ENCODE peak calls at places on chromosome 14, in six cellular contexts. One of them, this sample, is unnamed.

GRCh38 chr14:33745163-33745562 is 205.7 kb downstream of the EGLN3 start:
- DNase-seq in foreskin melanocyte: no peak
- DNase-seq in HS-5: no peak
- DNase-seq in activated T-cell treated with anti-CD3 and anti-CD28 coated beads, Interleukin-2, amount 50 U/mL, for 72 hours: no peak
- DNase-seq in upper lobe of right lung: no peak
- DNase-seq in activated CD4-positive, alpha-beta T cell treated with anti-CD3 and anti-CD28 coated beads, Interleukin-2, amount 50 U/mL, for 1 hour: no peak
- DNase-seq in this sample: no peak

GRCh38 chr14:22375321-22375930 is 213.6 kb downstream of the DAD1 start:
- DNase-seq in activated T-cell treated with anti-CD3 and anti-CD28 coated beads, Interleukin-2, amount 50 U/mL, for 72 hours: no peak
- DNase-seq in HS-5: no peak
- DNase-seq in activated CD4-positive, alpha-beta T cell treated with anti-CD3 and anti-CD28 coated beads, Interleukin-2, amount 50 U/mL, for 1 hour: no peak
- DNase-seq in foreskin melanocyte: no peak
- DNase-seq in upper lobe of right lung: no peak
- DNase-seq in this sample: peak

GRCh38 chr14:32022938-32023466 is 54.1 kb upstream of the ARHGAP5 start:
- DNase-seq in foreskin melanocyte: no peak
- DNase-seq in HS-5: no peak
- DNase-seq in upper lobe of right lung: no peak
- DNase-seq in activated CD4-positive, alpha-beta T cell treated with anti-CD3 and anti-CD28 coated beads, Interleukin-2, amount 50 U/mL, for 1 hour: no peak
- DNase-seq in activated T-cell treated with anti-CD3 and anti-CD28 coated beads, Interleukin-2, amount 50 U/mL, for 72 hours: no peak
- DNase-seq in this sample: no peak

GRCh38 chr14:28763914-28764848 is 2.4 kb upstream of the FOXG1 start:
- DNase-seq in activated CD4-positive, alpha-beta T cell treated with anti-CD3 and anti-CD28 coated beads, Interleukin-2, amount 50 U/mL, for 1 hour: no peak
- DNase-seq in foreskin melanocyte: no peak
- DNase-seq in activated T-cell treated with anti-CD3 and anti-CD28 coated beads, Interleukin-2, amount 50 U/mL, for 72 hours: no peak
- DNase-seq in HS-5: no peak
- DNase-seq in upper lobe of right lung: no peak
- DNase-seq in this sample: no peak

GRCh38 chr14:72616294-72616693 is 277.6 kb downstream of the DPF3 start:
- DNase-seq in activated T-cell treated with anti-CD3 and anti-CD28 coated beads, Interleukin-2, amount 50 U/mL, for 72 hours: no peak
- DNase-seq in foreskin melanocyte: no peak
- DNase-seq in HS-5: no peak
- DNase-seq in activated CD4-positive, alpha-beta T cell treated with anti-CD3 and anti-CD28 coated beads, Interleukin-2, amount 50 U/mL, for 1 hour: no peak
- DNase-seq in upper lobe of right lung: no peak
- DNase-seq in this sample: no peak

GRCh38 chr14:64233791-64234190 is 60.4 kb downstream of the ESR2 start:
- DNase-seq in HS-5: no peak
- DNase-seq in activated T-cell treated with anti-CD3 and anti-CD28 coated beads, Interleukin-2, amount 50 U/mL, for 72 hours: no peak
- DNase-seq in foreskin melanocyte: no peak
- DNase-seq in activated CD4-positive, alpha-beta T cell treated with anti-CD3 and anti-CD28 coated beads, Interleukin-2, amount 50 U/mL, for 1 hour: no peak
- DNase-seq in upper lobe of right lung: no peak
- DNase-seq in this sample: no peak

GRCh38 chr14:77314043-77314442 is 6.6 kb downstream of the POMT2 start:
- DNase-seq in activated T-cell treated with anti-CD3 and anti-CD28 coated beads, Interleukin-2, amount 50 U/mL, for 72 hours: no peak
- DNase-seq in HS-5: peak
- DNase-seq in foreskin melanocyte: peak
- DNase-seq in upper lobe of right lung: no peak
- DNase-seq in activated CD4-positive, alpha-beta T cell treated with anti-CD3 and anti-CD28 coated beads, Interleukin-2, amount 50 U/mL, for 1 hour: no peak
- DNase-seq in this sample: peak

GRCh38 chr14:50954811-50955372 is 10.6 kb upstream of the PYGL start:
- DNase-seq in foreskin melanocyte: peak
- DNase-seq in upper lobe of right lung: no peak
- DNase-seq in HS-5: no peak
- DNase-seq in activated CD4-positive, alpha-beta T cell treated with anti-CD3 and anti-CD28 coated beads, Interleukin-2, amount 50 U/mL, for 1 hour: no peak
- DNase-seq in activated T-cell treated with anti-CD3 and anti-CD28 coated beads, Interleukin-2, amount 50 U/mL, for 72 hours: no peak
- DNase-seq in this sample: peak

GRCh38 chr14:26173581-26173980 is 424.3 kb downstream of the NOVA1 start:
- DNase-seq in HS-5: no peak
- DNase-seq in activated T-cell treated with anti-CD3 and anti-CD28 coated beads, Interleukin-2, amount 50 U/mL, for 72 hours: no peak
- DNase-seq in foreskin melanocyte: no peak
- DNase-seq in activated CD4-positive, alpha-beta T cell treated with anti-CD3 and anti-CD28 coated beads, Interleukin-2, amount 50 U/mL, for 1 hour: no peak
- DNase-seq in upper lobe of right lung: no peak
- DNase-seq in this sample: no peak

GRCh38 chr14:100850841-100851585 is 25.1 kb downstream of the MEG3 start:
- DNase-seq in upper lobe of right lung: peak
- DNase-seq in foreskin melanocyte: no peak
- DNase-seq in activated T-cell treated with anti-CD3 and anti-CD28 coated beads, Interleukin-2, amount 50 U/mL, for 72 hours: peak
- DNase-seq in HS-5: no peak
- DNase-seq in activated CD4-positive, alpha-beta T cell treated with anti-CD3 and anti-CD28 coated beads, Interleukin-2, amount 50 U/mL, for 1 hour: peak
- DNase-seq in this sample: no peak

GRCh38 chr14:74983343-74983742 is 19.4 kb upstream of the EIF2B2 start:
- DNase-seq in activated CD4-positive, alpha-beta T cell treated with anti-CD3 and anti-CD28 coated beads, Interleukin-2, amount 50 U/mL, for 1 hour: no peak
- DNase-seq in activated T-cell treated with anti-CD3 and anti-CD28 coated beads, Interleukin-2, amount 50 U/mL, for 72 hours: no peak
- DNase-seq in upper lobe of right lung: no peak
- DNase-seq in HS-5: no peak
- DNase-seq in foreskin melanocyte: no peak
- DNase-seq in this sample: no peak

GRCh38 chr14:93824518-93825234 is 36.4 kb upstream of the PRIMA1 start:
- DNase-seq in activated CD4-positive, alpha-beta T cell treated with anti-CD3 and anti-CD28 coated beads, Interleukin-2, amount 50 U/mL, for 1 hour: no peak
- DNase-seq in foreskin melanocyte: no peak
- DNase-seq in upper lobe of right lung: no peak
- DNase-seq in activated T-cell treated with anti-CD3 and anti-CD28 coated beads, Interleukin-2, amount 50 U/mL, for 72 hours: no peak
- DNase-seq in HS-5: no peak
- DNase-seq in this sample: no peak

GRCh38 chr14:20116748-20117147 is 6.2 kb downstream of the OR4K17 start:
- DNase-seq in activated T-cell treated with anti-CD3 and anti-CD28 coated beads, Interleukin-2, amount 50 U/mL, for 72 hours: no peak
- DNase-seq in foreskin melanocyte: no peak
- DNase-seq in activated CD4-positive, alpha-beta T cell treated with anti-CD3 and anti-CD28 coated beads, Interleukin-2, amount 50 U/mL, for 1 hour: no peak
- DNase-seq in upper lobe of right lung: no peak
- DNase-seq in HS-5: no peak
- DNase-seq in this sample: no peak

GRCh38 chr14:103123634-103124500 is 606 bp downstream of the TNFAIP2 start:
- DNase-seq in activated CD4-positive, alpha-beta T cell treated with anti-CD3 and anti-CD28 coated beads, Interleukin-2, amount 50 U/mL, for 1 hour: no peak
- DNase-seq in activated T-cell treated with anti-CD3 and anti-CD28 coated beads, Interleukin-2, amount 50 U/mL, for 72 hours: no peak
- DNase-seq in HS-5: no peak
- DNase-seq in foreskin melanocyte: no peak
- DNase-seq in upper lobe of right lung: no peak
- DNase-seq in this sample: no peak

GRCh38 chr14:70425349-70425748 is 8.5 kb upstream of the SYNJ2BP start:
- DNase-seq in activated T-cell treated with anti-CD3 and anti-CD28 coated beads, Interleukin-2, amount 50 U/mL, for 72 hours: no peak
- DNase-seq in foreskin melanocyte: no peak
- DNase-seq in upper lobe of right lung: no peak
- DNase-seq in activated CD4-positive, alpha-beta T cell treated with anti-CD3 and anti-CD28 coated beads, Interleukin-2, amount 50 U/mL, for 1 hour: no peak
- DNase-seq in HS-5: no peak
- DNase-seq in this sample: no peak

GRCh38 chr14:88631091-88631490 is 68.3 kb downstream of the ZC3H14 start:
- DNase-seq in foreskin melanocyte: no peak
- DNase-seq in activated CD4-positive, alpha-beta T cell treated with anti-CD3 and anti-CD28 coated beads, Interleukin-2, amount 50 U/mL, for 1 hour: no peak
- DNase-seq in activated T-cell treated with anti-CD3 and anti-CD28 coated beads, Interleukin-2, amount 50 U/mL, for 72 hours: no peak
- DNase-seq in upper lobe of right lung: no peak
- DNase-seq in HS-5: no peak
- DNase-seq in this sample: no peak

GRCh38 chr14:93086441-93087055 is 29.2 kb downstream of the ITPK1 start:
- DNase-seq in activated T-cell treated with anti-CD3 and anti-CD28 coated beads, Interleukin-2, amount 50 U/mL, for 72 hours: peak
- DNase-seq in HS-5: no peak
- DNase-seq in upper lobe of right lung: no peak
- DNase-seq in foreskin melanocyte: no peak
- DNase-seq in activated CD4-positive, alpha-beta T cell treated with anti-CD3 and anti-CD28 coated beads, Interleukin-2, amount 50 U/mL, for 1 hour: no peak
- DNase-seq in this sample: no peak

GRCh38 chr14:103561381-103562134 is 899 bp downstream of the BAG5 start:
- DNase-seq in upper lobe of right lung: peak
- DNase-seq in activated T-cell treated with anti-CD3 and anti-CD28 coated beads, Interleukin-2, amount 50 U/mL, for 72 hours: peak
- DNase-seq in HS-5: no peak
- DNase-seq in foreskin melanocyte: no peak
- DNase-seq in activated CD4-positive, alpha-beta T cell treated with anti-CD3 and anti-CD28 coated beads, Interleukin-2, amount 50 U/mL, for 1 hour: peak
- DNase-seq in this sample: no peak

GRCh38 chr14:53963491-53964227 is 7.0 kb upstream of the BMP4 start:
- DNase-seq in foreskin melanocyte: no peak
- DNase-seq in activated CD4-positive, alpha-beta T cell treated with anti-CD3 and anti-CD28 coated beads, Interleukin-2, amount 50 U/mL, for 1 hour: no peak
- DNase-seq in activated T-cell treated with anti-CD3 and anti-CD28 coated beads, Interleukin-2, amount 50 U/mL, for 72 hours: peak
- DNase-seq in HS-5: no peak
- DNase-seq in upper lobe of right lung: peak
- DNase-seq in this sample: no peak

GRCh38 chr14:59116984-59117415 is 71.5 kb upstream of the DAAM1 start:
- DNase-seq in activated CD4-positive, alpha-beta T cell treated with anti-CD3 and anti-CD28 coated beads, Interleukin-2, amount 50 U/mL, for 1 hour: no peak
- DNase-seq in foreskin melanocyte: peak
- DNase-seq in HS-5: no peak
- DNase-seq in activated T-cell treated with anti-CD3 and anti-CD28 coated beads, Interleukin-2, amount 50 U/mL, for 72 hours: peak
- DNase-seq in upper lobe of right lung: no peak
- DNase-seq in this sample: no peak

This sample was measured in pons.